ENCODE peak calls at places on chromosomes 16 and 17, in nine cellular contexts. R is left lung; J is SK-N-MC; L is lung; P is sigmoid colon; C is PC-9; D is CD8-positive, alpha-beta T cell; K is uterus; U is tibial artery. M is an unnamed sample.
A peak's percentile ranks its signal among the peaks of the same experiment; 100 is the strongest.

GRCh38 chr17:79968116-79968515 is 67.6 kb downstream of the TBC1D16 start:
- DNase-seq in R (peak; percentile 10), J (no peak), L (no peak), P (no peak), C (no peak), D (no peak), K (no peak), U (peak; percentile 9), M (no peak)

GRCh38 chr16:64398795-64399194 is 723.1 kb downstream of the CDH11 start:
- DNase-seq in R (no peak), J (no peak), L (no peak), P (no peak), C (no peak), D (no peak), K (no peak), U (no peak), M (no peak)

GRCh38 chr17:49123061-49123460 is 9.5 kb upstream of the B4GALNT2 start:
- DNase-seq in R (no peak), J (no peak), L (no peak), P (no peak), C (no peak), D (no peak), K (no peak), U (no peak), M (no peak)

GRCh38 chr16:83653785-83654184 is 154.0 kb upstream of the HSBP1 start:
- DNase-seq in R (no peak), J (no peak), L (no peak), P (no peak), C (no peak), D (no peak), K (no peak), U (no peak), M (no peak)

GRCh38 chr16:87384162-87384999 is 805 bp upstream of the FBXO31 start:
- DNase-seq in R (peak; percentile 90), J (no peak), L (peak; percentile 43), P (peak; percentile 80), C (peak; percentile 64), D (no peak), K (no peak), U (peak; percentile 78), M (no peak)

GRCh38 chr17:77523562-77523961 is 382.8 kb downstream of the SEC14L1 start:
- DNase-seq in R (no peak), J (no peak), L (no peak), P (no peak), C (no peak), D (no peak), K (no peak), U (peak; percentile 31), M (no peak)

GRCh38 chr16:68368602-68368944 is 57.8 kb downstream of the PRMT7 start:
- DNase-seq in R (peak; percentile 30), J (no peak), L (no peak), P (no peak), C (no peak), D (no peak), K (no peak), U (no peak), M (no peak)

GRCh38 chr17:50668025-50668837 is 33.5 kb downstream of the ABCC3 start:
- DNase-seq in R (no peak), J (no peak), L (no peak), P (no peak), C (peak; percentile 25), D (no peak), K (no peak), U (no peak), M (no peak)

GRCh38 chr16:10561001-10561400 is 19.4 kb downstream of the EMP2 start:
- DNase-seq in R (no peak), J (no peak), L (no peak), P (no peak), C (no peak), D (no peak), K (no peak), U (no peak), M (no peak)

GRCh38 chr16:10558305-10558704 is 22.1 kb downstream of the EMP2 start:
- DNase-seq in R (no peak), J (no peak), L (no peak), P (no peak), C (no peak), D (no peak), K (no peak), U (peak; percentile 82), M (no peak)

GRCh38 chr16:10561425-10561824 is 19.0 kb downstream of the EMP2 start:
- DNase-seq in R (no peak), J (no peak), L (no peak), P (no peak), C (no peak), D (no peak), K (no peak), U (no peak), M (no peak)

GRCh38 chr16:10557750-10558149 is 22.6 kb downstream of the EMP2 start:
- DNase-seq in R (no peak), J (no peak), L (no peak), P (no peak), C (no peak), D (no peak), K (no peak), U (no peak), M (no peak)

GRCh38 chr16:10558746-10559641 is 21.4 kb downstream of the EMP2 start:
- DNase-seq in R (peak; percentile 84), J (no peak), L (peak; percentile 54), P (peak; percentile 83), C (peak; percentile 95), D (no peak), K (peak; percentile 70), U (peak; percentile 93), M (peak; percentile 83)
- H3K4me3 ChIP-seq in R (no peak overlapping the region), J (no peak overlapping the region), L (no peak overlapping the region), P (no peak overlapping the region), C (peak overlapping the region; percentile 52), D (no peak overlapping the region), K (peak overlapping the region; percentile 24), U (peak overlapping the region; percentile 46), M (no peak overlapping the region)

GRCh38 chr17:76241205-76241539 is 879 bp upstream of the RNF157 start:
- DNase-seq in R (peak; percentile 76), J (no peak), L (no peak), P (peak; percentile 82), C (no peak), D (no peak), K (no peak), U (peak; percentile 52), M (no peak)
- H3K27ac ChIP-seq in R (no peak overlapping the region), J (no peak overlapping the region), L (no peak overlapping the region), P (peak overlapping the region; percentile 69), C (no peak overlapping the region), D (peak overlapping the region; percentile 49), K (no peak overlapping the region), U (no peak overlapping the region), M (no peak overlapping the region)

GRCh38 chr17:59777033-59777432 is 69.6 kb downstream of the VMP1 start:
- DNase-seq in R (no peak), J (no peak), L (no peak), P (no peak), C (no peak), D (no peak), K (no peak), U (no peak), M (no peak)
- H3K36me3 ChIP-seq in R (no peaks in the 10 kb centered on the region), J (peaks cover 37% of the 10 kb centered on the region), L (peaks cover 3% of the 10 kb centered on the region), P (peaks cover 24% of the 10 kb centered on the region), C (peaks cover 39% of the 10 kb centered on the region), D (no peaks in the 10 kb centered on the region), K (no peaks in the 10 kb centered on the region), U (peaks cover 49% of the 10 kb centered on the region), M (peaks cover 24% of the 10 kb centered on the region)

DNA sequence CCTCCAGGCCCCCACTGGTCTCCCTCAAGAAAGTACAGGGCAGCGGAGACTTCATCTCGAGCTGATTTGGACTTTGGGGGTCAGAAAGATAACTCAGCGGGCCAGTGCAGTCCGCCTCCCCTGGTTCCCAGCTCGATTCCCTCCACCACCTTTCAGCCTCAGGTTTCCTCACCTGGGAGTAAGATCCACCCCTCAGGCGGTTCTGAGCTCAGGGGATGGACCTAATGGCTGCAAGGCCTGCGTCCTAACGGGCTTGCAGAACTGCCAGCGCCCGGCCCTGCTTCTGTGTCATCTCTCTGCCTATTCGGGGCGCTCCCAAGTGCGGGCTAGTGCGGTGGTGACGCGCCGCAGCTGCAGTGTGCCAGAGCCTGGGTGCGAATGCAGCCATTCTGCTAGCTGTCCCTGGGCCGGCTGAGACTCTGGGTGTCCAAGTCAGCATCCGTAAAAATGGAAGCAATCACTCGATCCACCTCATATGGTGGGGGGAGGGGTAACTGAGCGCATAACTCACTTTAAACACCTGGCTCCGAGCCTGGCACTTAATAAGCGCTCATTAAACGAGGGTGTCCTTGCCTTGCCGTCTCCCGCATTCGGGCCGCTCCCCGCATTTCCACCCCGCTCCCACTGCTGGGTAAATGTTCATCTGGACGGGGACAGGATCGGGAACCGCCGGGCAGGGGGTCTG is 129.6 kb upstream of the LHX1 start:
- DNase-seq in R (no peak), J (no peak), L (no peak), P (no peak), C (no peak), D (no peak), K (no peak), U (no peak), M (no peak)
- H3K4me3 ChIP-seq in R (no peak overlapping the region), J (no peak overlapping the region), L (no peak overlapping the region), P (no peak overlapping the region), C (no peak overlapping the region), D (no peak overlapping the region), K (no peak overlapping the region), U (no peak overlapping the region), M (no peak overlapping the region)

DNA sequence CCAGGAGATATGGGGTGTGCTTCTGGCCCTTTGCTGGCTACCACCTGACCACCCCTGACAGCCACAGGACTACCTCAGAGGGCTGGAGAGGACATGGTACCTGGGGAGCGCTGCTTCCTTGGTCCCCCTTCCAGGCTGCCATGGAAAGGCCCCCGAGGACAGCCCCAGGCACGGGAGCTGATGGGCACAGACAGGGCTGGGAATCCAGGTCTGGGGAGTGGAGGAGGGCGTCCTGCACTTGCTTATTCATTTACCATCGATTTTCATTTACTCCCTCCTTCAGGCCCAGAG is 48.4 kb upstream of the DOC2B start:
- DNase-seq in R (no peak), J (no peak), L (no peak), P (no peak), C (no peak), D (no peak), K (no peak), U (no peak), M (no peak)
- H3K27ac ChIP-seq in R (no peak overlapping the region), J (no peak overlapping the region), L (no peak overlapping the region), P (no peak overlapping the region), C (no peak overlapping the region), D (no peak overlapping the region), K (peak overlapping the region; percentile 37), U (no peak overlapping the region), M (no peak overlapping the region)

DNA sequence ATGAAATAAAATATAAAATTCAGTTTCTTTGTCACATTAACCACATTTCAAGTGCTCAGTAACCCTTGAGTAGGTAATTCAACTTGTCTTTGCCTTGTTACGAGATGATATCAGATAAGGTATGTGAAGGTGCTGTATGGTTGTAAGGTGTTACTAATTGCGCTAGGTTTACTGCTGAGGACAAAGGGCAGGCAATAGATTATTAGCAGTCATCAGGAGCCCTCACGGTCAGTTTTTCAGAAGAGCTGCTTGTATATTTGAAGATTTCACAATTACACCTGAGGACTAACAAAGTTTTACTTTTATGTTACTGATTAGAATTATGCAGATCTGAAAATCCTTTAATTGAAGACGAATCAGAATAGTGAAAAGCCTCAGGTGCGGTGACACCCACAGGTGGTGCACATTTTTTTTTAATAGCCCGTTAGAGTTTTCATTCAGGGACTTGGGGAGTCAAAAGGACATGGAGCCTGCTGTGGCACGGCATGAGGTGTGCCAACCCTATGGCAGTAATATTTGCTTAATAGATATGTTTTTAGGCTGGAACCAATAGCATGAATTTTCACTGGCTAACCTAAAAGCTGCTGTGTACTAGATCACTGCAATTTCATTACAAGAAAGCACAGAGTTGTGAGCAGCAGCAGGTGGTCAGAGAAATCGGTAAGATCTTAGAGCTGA is 16.4 kb downstream of the NDEL1 start:
- DNase-seq in R (no peak), J (no peak), L (no peak), P (no peak), C (no peak), D (no peak), K (no peak), U (no peak), M (no peak)
- H3K36me3 ChIP-seq in R (no peaks in the 10 kb centered on the region), J (peaks cover 65% of the 10 kb centered on the region), L (peaks cover 43% of the 10 kb centered on the region), P (peaks cover 54% of the 10 kb centered on the region), C (no peaks in the 10 kb centered on the region), D (peaks cover 44% of the 10 kb centered on the region), K (no peaks in the 10 kb centered on the region), U (peaks cover 93% of the 10 kb centered on the region), M (no peaks in the 10 kb centered on the region)

M was measured in adrenal gland.